ENCODE peak calls at places on chromosome 1, in seven cellular contexts. K is NCI-H774, D is T-helper 1 cell, E is mucosa of gallbladder, S is amniotic stem cell, Y is choroid plexus epithelial cell, R is NCI-H1092 treated with DMSO at 0.1 percent for 48 hours. A is an unnamed sample.
A peak's percentile ranks its signal among the peaks of the same experiment; 100 is the strongest.

GRCh38 chr1:174262747-174263241 is 103.5 kb downstream of the RABGAP1L start:
- DNase-seq in K (peak; percentile 33), D (peak; percentile 36), E (no peak), S (peak; percentile 18), Y (peak; percentile 83), R (peak; percentile 69), A (peak; percentile 35)

GRCh38 chr1:33286451-33287185 is 30.3 kb downstream of the ZNF362 start:
- DNase-seq in K (no peak), D (no peak), E (no peak), S (no peak), Y (no peak), R (no peak), A (no peak)

GRCh38 chr1:29650041-29650400 is 413.7 kb downstream of the PTPRU start:
- DNase-seq in K (no peak), D (no peak), E (no peak), S (no peak), Y (no peak), R (no peak), A (no peak)

GRCh38 chr1:153538315-153538821 is 2.4 kb downstream of the S100A5 start:
- DNase-seq in K (no peak), D (no peak), E (peak; percentile 66), S (no peak), Y (no peak), R (no peak), A (peak; percentile 56)

GRCh38 chr1:226203693-226204092 is 17.2 kb upstream of the ACBD3 start:
- DNase-seq in K (no peak), D (no peak), E (no peak), S (no peak), Y (no peak), R (no peak), A (no peak)

GRCh38 chr1:208880433-208881100 is 636.4 kb upstream of the PLXNA2 start:
- DNase-seq in K (no peak), D (no peak), E (no peak), S (no peak), Y (no peak), R (no peak), A (peak; percentile 19)

GRCh38 chr1:90313756-90314155 is 318.8 kb downstream of the ZNF326 start:
- DNase-seq in K (no peak), D (no peak), E (peak; percentile 16), S (no peak), Y (no peak), R (no peak), A (no peak)

GRCh38 chr1:15425521-15425920 is 12.7 kb upstream of the CTRC start:
- DNase-seq in K (no peak), D (no peak), E (no peak), S (no peak), Y (no peak), R (no peak), A (no peak)

GRCh38 chr1:154154534-154155181 is at the start of gene NUP210L:
- DNase-seq in K (no peak), D (no peak), E (peak; percentile 64), S (no peak), Y (peak; percentile 31), R (no peak), A (peak; percentile 48)

GRCh38 chr1:232635778-232636356 is 5.9 kb upstream of the SIPA1L2 start:
- DNase-seq in K (peak; percentile 49), D (peak; percentile 49), E (no peak), S (peak; percentile 27), Y (peak; percentile 83), R (peak; percentile 77), A (no peak)

GRCh38 chr1:236064674-236065508 is at the start of gene NID1:
- DNase-seq in K (peak; percentile 67), D (peak; percentile 19), E (peak; percentile 76), S (peak; percentile 50), Y (peak; percentile 89), R (peak; percentile 14), A (peak; percentile 84)

GRCh38 chr1:51310871-51311613 is 19.3 kb downstream of the TTC39A start:
- DNase-seq in K (no peak), D (no peak), E (no peak), S (no peak), Y (no peak), R (no peak), A (no peak)

GRCh38 chr1:54658164-54658913 is 16.8 kb downstream of the MROH7 start:
- DNase-seq in K (no peak), D (no peak), E (no peak), S (no peak), Y (no peak), R (no peak), A (no peak)

GRCh38 chr1:53341961-53342707 is 14.3 kb upstream of the LRP8 start:
- DNase-seq in K (no peak), D (no peak), E (no peak), S (no peak), Y (no peak), R (no peak), A (no peak)

GRCh38 chr1:186194107-186194756 is 180.8 kb downstream of the TPR start:
- DNase-seq in K (no peak), D (no peak), E (no peak), S (no peak), Y (no peak), R (no peak), A (no peak)

GRCh38 chr1:112496290-112496689 is 12.5 kb upstream of the WNT2B start:
- DNase-seq in K (no peak), D (no peak), E (no peak), S (no peak), Y (no peak), R (no peak), A (no peak)

GRCh38 chr1:24856787-24857527 is 73.1 kb downstream of the RUNX3 start:
- DNase-seq in K (no peak), D (no peak), E (no peak), S (no peak), Y (no peak), R (no peak), A (no peak)

GRCh38 chr1:111281411-111281810 is 9.2 kb upstream of the CHIA start:
- DNase-seq in K (no peak), D (no peak), E (no peak), S (no peak), Y (no peak), R (no peak), A (no peak)

GRCh38 chr1:204446413-204447111 is 34.9 kb upstream of the PPP1R15B start:
- DNase-seq in K (peak; percentile 75), D (peak; percentile 70), E (peak; percentile 73), S (peak; percentile 17), Y (peak; percentile 73), R (peak; percentile 98), A (peak; percentile 65)

GRCh38 chr1:228366062-228366850 is 40.4 kb downstream of the TRIM11 start:
- DNase-seq in K (no peak), D (no peak), E (no peak), S (no peak), Y (no peak), R (no peak), A (no peak)

GRCh38 chr1:94067196-94067595 is 53.8 kb downstream of the ABCA4 start:
- DNase-seq in K (no peak), D (no peak), E (no peak), S (no peak), Y (peak; percentile 95), R (no peak), A (peak; percentile 74)

GRCh38 chr1:2270260-2271100 is 42.4 kb downstream of the SKI start:
- DNase-seq in K (no peak), D (no peak), E (no peak), S (no peak), Y (no peak), R (no peak), A (no peak)

GRCh38 chr1:83909687-83910086 is 89.2 kb downstream of the TTLL7 start:
- DNase-seq in K (no peak), D (no peak), E (no peak), S (no peak), Y (peak; percentile 43), R (no peak), A (no peak)

A was measured in Daoy.